ENCODE peak calls at places on chromosomes 4 and X, in ten cellular contexts. Z, M, F, X, L, G, B, O, A and Q are unnamed samples.

GRCh38 chr4:42627887-42628646 is 28.8 kb downstream of the ATP8A1 start:
- DNase-seq in Z (peak; percentile 62), M (no peak), F (peak; percentile 88), X (no peak), L (no peak), G (peak; percentile 19), B (no peak), O (peak; percentile 35), A (peak; percentile 53), Q (no peak)

GRCh38 chr4:62917649-62918048 is 1491.6 kb downstream of the TECRL start:
- DNase-seq in Z (no peak), M (no peak), F (no peak), X (no peak), L (no peak), G (no peak), B (no peak), O (no peak), A (no peak), Q (no peak)

GRCh38 chrX:72641601-72642000 is 69.0 kb upstream of the HDAC8 start:
- DNase-seq in Z (no peak), M (no peak), F (no peak), X (no peak), L (peak; percentile 13), G (no peak), B (no peak), O (no peak), A (no peak), Q (no peak)

GRCh38 chrX:41250867-41251266 is 83.1 kb upstream of the DDX3X start:
- DNase-seq in Z (no peak), M (no peak), F (no peak), X (no peak), L (no peak), G (no peak), B (no peak), O (no peak), A (no peak), Q (no peak)

GRCh38 chr4:185865901-185866328 is 53.9 kb upstream of the SORBS2 start:
- DNase-seq in Z (no peak), M (peak; percentile 47), F (no peak), X (no peak), L (peak; percentile 79), G (no peak), B (no peak), O (peak; percentile 27), A (peak; percentile 22), Q (peak; percentile 7)

GRCh38 chr4:78779280-78779679 is 3.1 kb downstream of the BMP2K start:
- DNase-seq in Z (no peak), M (no peak), F (no peak), X (no peak), L (no peak), G (no peak), B (no peak), O (no peak), A (no peak), Q (no peak)

GRCh38 chr4:113968473-113968872 is 11.0 kb downstream of the ARSJ start:
- DNase-seq in Z (no peak), M (no peak), F (no peak), X (no peak), L (no peak), G (no peak), B (no peak), O (no peak), A (no peak), Q (no peak)

GRCh38 chrX:22141061-22141460 is 108.9 kb downstream of the PHEX start:
- DNase-seq in Z (no peak), M (no peak), F (no peak), X (no peak), L (peak; percentile 32), G (no peak), B (no peak), O (no peak), A (no peak), Q (no peak)

GRCh38 chr4:77740480-77740879 is 78.7 kb downstream of the CNOT6L start:
- DNase-seq in Z (no peak), M (no peak), F (no peak), X (no peak), L (no peak), G (no peak), B (no peak), O (no peak), A (no peak), Q (no peak)

GRCh38 chr4:77734928-77735327 is 84.2 kb downstream of the CNOT6L start:
- DNase-seq in Z (no peak), M (no peak), F (no peak), X (peak; percentile 26), L (peak; percentile 16), G (peak; percentile 78), B (no peak), O (no peak), A (peak; percentile 10), Q (peak; percentile 55)
- TF ChIP-seq CTCF in Z (no peak), M (no peak), F (no peak), X (no peak), L (no peak), G (no peak), B (no peak), O (no peak), A (no peak), Q (no peak)

GRCh38 chr4:145130130-145130529 is 32.0 kb downstream of the ABCE1 start:
- DNase-seq in Z (no peak), M (no peak), F (no peak), X (no peak), L (no peak), G (no peak), B (no peak), O (no peak), A (no peak), Q (no peak)
- H3K27ac ChIP-seq in Z (no peak overlapping the region), M (no peak overlapping the region), F (no peak overlapping the region), X (no peak overlapping the region), L (no peak overlapping the region), G (peak overlapping the region; percentile 65), B (no peak overlapping the region), O (no peak overlapping the region), A (no peak overlapping the region), Q (no peak overlapping the region)

GRCh38 chrX:112731793-112732192 is 52.1 kb upstream of the LHFPL1 start:
- DNase-seq in Z (no peak), M (no peak), F (no peak), X (no peak), L (no peak), G (no peak), B (no peak), O (no peak), A (no peak), Q (no peak)
- TF ChIP-seq CTCF in Z (peak; percentile 42), M (no peak), F (peak; percentile 31), X (peak; percentile 31), L (no peak), G (peak; percentile 46), B (no peak), O (no peak), A (no peak), Q (no peak)

DNA sequence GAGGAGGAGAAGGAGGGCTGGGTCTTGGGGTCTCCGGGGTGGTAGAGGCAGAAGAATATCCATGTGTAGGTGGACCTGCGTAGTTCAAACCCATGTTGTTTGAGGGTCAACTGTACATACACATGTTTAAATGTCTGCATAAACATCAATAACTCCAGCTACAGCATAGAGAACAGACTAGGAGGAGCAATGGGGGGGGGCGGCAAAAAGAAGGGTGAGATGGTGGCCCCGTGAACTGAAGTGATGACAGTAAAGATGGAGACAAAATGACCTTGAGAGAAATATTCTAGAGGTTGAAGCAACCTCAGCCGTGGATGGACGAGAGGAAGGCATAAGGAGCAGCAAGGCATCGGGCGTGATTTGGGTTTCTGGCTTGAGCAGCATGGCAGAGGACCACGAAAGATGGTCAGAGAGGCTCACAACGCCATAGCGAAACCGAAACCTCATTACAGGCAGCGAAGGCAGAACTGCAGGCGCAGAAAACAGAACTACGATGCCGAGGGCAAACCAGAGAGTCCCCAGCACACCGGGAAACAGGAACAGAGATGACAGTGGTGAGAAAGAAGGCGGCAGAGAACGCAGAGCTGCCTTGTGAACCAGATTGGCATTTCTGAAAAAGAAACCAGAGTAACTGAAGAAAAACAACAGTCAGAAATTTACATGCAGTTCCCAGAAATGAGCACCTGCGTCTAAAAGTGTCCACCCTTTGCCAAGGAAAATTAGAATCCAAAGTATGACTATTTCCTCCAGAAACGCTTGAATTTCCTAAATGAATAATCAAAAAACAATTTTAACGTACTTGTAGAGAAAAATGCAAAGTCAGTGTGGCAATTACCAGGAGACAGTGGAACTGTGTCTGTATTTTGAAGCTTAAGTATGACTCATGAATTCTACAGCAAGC is 50.2 kb upstream of the ENPP6 start:
- DNase-seq in Z (peak; percentile 44), M (no peak), F (peak; percentile 59), X (peak; percentile 68), L (peak; percentile 86), G (peak; percentile 19), B (no peak), O (peak; percentile 57), A (peak; percentile 77), Q (peak; percentile 57)
- H3K27ac ChIP-seq in Z (peak overlapping the region; percentile 80), M (peak overlapping the region; percentile 11), F (peak overlapping the region; percentile 21), X (peak overlapping the region; percentile 93), L (peak overlapping the region; percentile 45), G (no peak overlapping the region), B (peak overlapping the region; percentile 49), O (peak overlapping the region; percentile 50), A (peak overlapping the region; percentile 64), Q (peak overlapping the region; percentile 70)

GRCh38 chrX:7108995-7109634 is 38.4 kb upstream of the STS start:
- DNase-seq in Z (no peak), M (no peak), F (no peak), X (no peak), L (no peak), G (peak; percentile 60), B (no peak), O (no peak), A (no peak), Q (no peak)

GRCh38 chrX:7112071-7112470 is 35.4 kb upstream of the STS start:
- DNase-seq in Z (no peak), M (no peak), F (no peak), X (no peak), L (no peak), G (no peak), B (no peak), O (no peak), A (no peak), Q (no peak)

GRCh38 chrX:7111518-7111917 is 36.0 kb upstream of the STS start:
- DNase-seq in Z (no peak), M (no peak), F (no peak), X (no peak), L (no peak), G (no peak), B (no peak), O (no peak), A (no peak), Q (no peak)

GRCh38 chrX:7109838-7110793 is 37.4 kb upstream of the STS start:
- DNase-seq in Z (no peak), M (no peak), F (no peak), X (no peak), L (no peak), G (peak; percentile 79), B (no peak), O (no peak), A (no peak), Q (no peak)

DNA sequence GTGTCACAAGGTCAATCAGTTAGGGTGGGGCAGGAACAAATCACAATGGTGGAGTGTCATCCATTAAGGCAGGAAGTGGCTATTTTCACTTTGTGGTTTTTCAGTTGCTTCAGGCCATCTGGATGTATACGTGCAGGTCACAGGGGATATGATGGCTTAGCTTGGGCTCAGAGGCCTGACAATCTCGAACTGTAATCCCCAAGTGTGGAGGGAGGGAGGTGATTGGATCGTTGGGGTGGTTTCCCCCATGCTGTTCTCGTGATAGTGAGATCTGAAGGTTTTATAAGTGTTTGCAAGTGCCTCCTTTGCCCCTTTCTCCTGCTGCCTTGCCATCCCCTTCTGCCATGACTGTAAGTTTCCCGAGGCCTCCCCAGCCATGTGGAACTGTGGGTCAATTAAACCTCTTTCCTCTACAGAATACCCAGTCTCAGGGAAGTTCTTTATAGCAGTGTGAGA is 36.7 kb upstream of the STS start:
- DNase-seq in Z (no peak), M (no peak), F (no peak), X (no peak), L (peak; percentile 18), G (peak; percentile 82), B (no peak), O (no peak), A (no peak), Q (no peak)
- TF ChIP-seq CTCF in Z (no peak), M (no peak), F (no peak), X (no peak), L (no peak), G (no peak), B (no peak), O (no peak), A (no peak), Q (no peak)